ENCODE peak calls at places on chromosome 11, in six cellular contexts. C is prostate gland, Q is GM13976, H is GF-D8, L is RWPE2, V is GOT3. X is an unnamed sample.

GRCh38 chr11:106399624-106400023 is 322.2 kb downstream of the AASDHPPT start:
- DNase-seq in V (no peak), L (no peak), C (no peak), H (no peak), Q (no peak), X (no peak)

GRCh38 chr11:124669193-124669592 is 4.3 kb downstream of the SIAE start:
- DNase-seq in C (peak; percentile 48), V (no peak), H (peak; percentile 69), Q (peak; percentile 72), L (no peak), X (no peak)

GRCh38 chr11:61866231-61866957 is 25.0 kb downstream of the FADS3 start:
- DNase-seq in L (peak; percentile 59), Q (no peak), V (no peak), C (no peak), H (no peak), X (no peak)

GRCh38 chr11:69317401-69318092 is 23.6 kb downstream of the MYEOV start:
- DNase-seq in L (peak; percentile 9), Q (no peak), V (no peak), C (no peak), H (no peak), X (no peak)

GRCh38 chr11:65918211-65919150 is at the start of gene C11orf68:
- DNase-seq in Q (no peak), H (no peak), C (no peak), L (no peak), V (no peak), X (no peak)

GRCh38 chr11:63710476-63711217 is 29.3 kb downstream of the RTN3 start:
- DNase-seq in H (no peak), Q (no peak), L (no peak), C (no peak), V (no peak), X (no peak)

GRCh38 chr11:57647368-57647767 is 2.3 kb downstream of the YPEL4 start:
- DNase-seq in L (no peak), Q (no peak), C (no peak), H (no peak), V (no peak), X (no peak)

GRCh38 chr11:112364962-112365481 is 104.4 kb upstream of the PLET1 start:
- DNase-seq in H (no peak), V (no peak), C (peak; percentile 20), L (no peak), Q (no peak), X (no peak)

GRCh38 chr11:125154380-125155099 is 10.0 kb upstream of the PKNOX2 start:
- DNase-seq in V (no peak), C (no peak), H (no peak), L (peak; percentile 34), Q (no peak), X (no peak)

GRCh38 chr11:30478923-30479322 is 107.2 kb downstream of the MPPED2 start:
- DNase-seq in H (no peak), L (no peak), Q (no peak), C (no peak), V (no peak), X (no peak)

GRCh38 chr11:11177156-11177808 is 175.8 kb downstream of the CSNK2A3 start:
- DNase-seq in C (no peak), V (no peak), H (no peak), L (no peak), Q (no peak), X (no peak)

GRCh38 chr11:76674517-76675400 is 4.2 kb upstream of the LRRC32 start:
- DNase-seq in H (peak; percentile 11), C (no peak), V (no peak), L (no peak), Q (peak; percentile 63), X (no peak)

GRCh38 chr11:8258771-8259170 is 4.9 kb downstream of the LMO1 start:
- DNase-seq in V (peak; percentile 7), L (no peak), C (no peak), Q (no peak), H (no peak), X (no peak)

GRCh38 chr11:118572914-118573550 is 823 bp downstream of the ARCN1 start:
- DNase-seq in L (no peak), H (peak; percentile 78), V (no peak), C (peak; percentile 11), Q (peak; percentile 41), X (no peak)

GRCh38 chr11:77026743-77027142 is 7.5 kb upstream of the B3GNT6 start:
- DNase-seq in C (no peak), V (no peak), H (no peak), L (no peak), Q (no peak), X (no peak)

GRCh38 chr11:9179141-9179540 is 86.0 kb downstream of the DENND5A start:
- DNase-seq in Q (no peak), C (no peak), H (no peak), V (no peak), L (no peak), X (no peak)

GRCh38 chr11:93005239-93005638 is 35.8 kb downstream of the MTNR1B start:
- DNase-seq in L (peak; percentile 77), V (no peak), H (no peak), Q (no peak), C (no peak), X (no peak)

GRCh38 chr11:62108017-62108750 is 15.6 kb upstream of the INCENP start:
- DNase-seq in H (no peak), C (peak; percentile 49), V (no peak), L (no peak), Q (peak; percentile 59), X (no peak)

GRCh38 chr11:47569646-47570045 is 4.2 kb downstream of the PTPMT1 start:
- DNase-seq in Q (no peak), C (no peak), H (no peak), L (no peak), V (no peak), X (no peak)

GRCh38 chr11:1064167-1064566 is 10.5 kb upstream of the MUC2 start:
- DNase-seq in H (no peak), C (no peak), V (no peak), L (no peak), Q (no peak), X (no peak)

GRCh38 chr11:17779861-17780594 is 45.4 kb downstream of the KCNC1 start:
- DNase-seq in V (no peak), Q (no peak), L (no peak), H (no peak), C (no peak), X (peak; percentile 9)

GRCh38 chr11:42521994-42522393 is 789.8 kb upstream of the API5 start:
- DNase-seq in H (no peak), V (no peak), L (no peak), C (no peak), Q (no peak), X (no peak)

GRCh38 chr11:35146074-35146521 is 7.1 kb downstream of the CD44 start:
- DNase-seq in C (no peak), H (no peak), L (no peak), Q (peak; percentile 40), V (no peak), X (no peak)

GRCh38 chr11:10878408-10879214 is 20.8 kb upstream of the ZBED5 start:
- DNase-seq in H (peak; percentile 3), L (no peak), Q (peak; percentile 47), V (no peak), C (peak; percentile 25), X (no peak)

GRCh38 chr11:90134420-90135003 is at the start of gene NAALAD2:
- DNase-seq in C (peak; percentile 5), H (no peak), L (no peak), Q (peak; percentile 6), V (no peak), X (no peak)

GRCh38 chr11:63939351-63939920 is 634 bp downstream of the NAA40 start:
- DNase-seq in C (no peak), V (no peak), H (no peak), L (no peak), Q (no peak), X (no peak)

GRCh38 chr11:1565173-1565903 is 6.7 kb downstream of the DUSP8 start:
- DNase-seq in Q (no peak), C (no peak), H (no peak), V (no peak), L (no peak), X (no peak)

GRCh38 chr11:74620537-74620936 is 28.2 kb downstream of the POLD3 start:
- DNase-seq in C (no peak), L (no peak), H (no peak), V (no peak), Q (no peak), X (no peak)

GRCh38 chr11:13535819-13536218 is 40.0 kb upstream of the PTH start:
- DNase-seq in V (no peak), L (no peak), Q (no peak), H (no peak), C (peak; percentile 13), X (no peak)

GRCh38 chr11:76598426-76598839 is 72.1 kb downstream of the LRRC32 start:
- DNase-seq in C (no peak), H (no peak), L (no peak), Q (peak; percentile 78), V (no peak), X (no peak)

GRCh38 chr11:22668005-22668796 is 1.8 kb downstream of the GAS2 start:
- DNase-seq in H (peak; percentile 9), Q (no peak), L (no peak), C (no peak), V (no peak), X (no peak)

GRCh38 chr11:125348704-125349635 is 147.1 kb downstream of the FEZ1 start:
- DNase-seq in H (no peak), Q (peak; percentile 79), C (peak; percentile 32), L (no peak), V (no peak), X (no peak)